ENCODE peak calls at places on chromosomes 7 and 10, in eight cellular contexts. T is left ventricle myocardium superior; Z is Caco-2; G is CD8-positive, alpha-beta T cell; U is COR-L47; H is HCEC 1CT; N is heart left ventricle; P is cardiac fibroblast. M is an unnamed sample.

GRCh38 chr7:27099839-27100225 is 2.7 kb downstream of the HOXA2 start:
- DNase-seq in N (no peak), H (no peak), G (no peak), U (no peak), P (no peak), Z (no peak), T (no peak), M (no peak)

GRCh38 chr10:73881221-73881919 is 7.0 kb upstream of the CAMK2G start:
- DNase-seq in G (no peak), T (no peak), U (no peak), Z (no peak), H (no peak), P (no peak), N (no peak), M (no peak)

GRCh38 chr7:44914992-44915607 is 29.8 kb upstream of the PURB start:
- DNase-seq in G (peak; percentile 54), Z (no peak), U (no peak), H (no peak), T (no peak), P (no peak), N (no peak), M (no peak)

GRCh38 chr7:70698219-70698832 is 433.6 kb upstream of the GALNT17 start:
- DNase-seq in G (no peak), H (no peak), P (peak; percentile 76), U (peak; percentile 65), T (no peak), N (no peak), Z (peak; percentile 63), M (peak; percentile 56)

GRCh38 chr10:86110156-86110786 is 256.3 kb downstream of the GRID1 start:
- DNase-seq in T (no peak), Z (no peak), U (no peak), P (no peak), N (no peak), G (no peak), H (no peak), M (no peak)

GRCh38 chr7:137592232-137592896 is 248.8 kb upstream of the PTN start:
- DNase-seq in H (peak; percentile 80), P (peak; percentile 88), T (peak; percentile 53), U (peak; percentile 64), G (no peak), Z (peak; percentile 68), N (peak; percentile 57), M (peak; percentile 19)

GRCh38 chr7:69597278-69598076 is 798 bp upstream of the AUTS2 start:
- DNase-seq in H (no peak), U (no peak), T (peak; percentile 76), P (peak; percentile 9), Z (peak; percentile 25), G (peak; percentile 22), N (peak; percentile 76), M (no peak)

GRCh38 chr10:30170814-30171213 is 111.4 kb upstream of the JCAD start:
- DNase-seq in U (no peak), Z (no peak), G (no peak), H (no peak), N (no peak), P (peak; percentile 77), T (no peak), M (no peak)

GRCh38 chr10:110067960-110068770 is 60.4 kb downstream of the ADD3 start:
- DNase-seq in Z (peak; percentile 63), P (peak; percentile 53), H (peak; percentile 20), N (peak; percentile 57), U (no peak), G (peak; percentile 43), T (peak; percentile 48), M (no peak)

GRCh38 chr7:142790056-142790455 is 19.3 kb downstream of the PRSS2 start:
- DNase-seq in N (no peak), H (no peak), U (no peak), T (no peak), P (no peak), Z (no peak), G (no peak), M (no peak)